ENCODE peak calls at places on chromosomes 13 and 19, in four cellular contexts. One of them, this sample, is unnamed.

GRCh38 chr19:1941146-1942077 is at the start of gene CSNK1G2:
- DNase-seq in bronchial epithelial cell: no peak
- DNase-seq in choroid plexus epithelial cell: no peak
- DNase-seq in fibroblast of lung: no peak
- DNase-seq in this sample: no peak

GRCh38 chr19:2032296-2032941 is 16.9 kb upstream of the BTBD2 start:
- DNase-seq in bronchial epithelial cell: peak; percentile 81
- DNase-seq in choroid plexus epithelial cell: peak; percentile 76
- DNase-seq in fibroblast of lung: peak; percentile 91
- DNase-seq in this sample: peak; percentile 90

GRCh38 chr19:40229484-40229883 is 3.0 kb upstream of the CCNP start:
- DNase-seq in bronchial epithelial cell: peak; percentile 54
- DNase-seq in choroid plexus epithelial cell: no peak
- DNase-seq in fibroblast of lung: no peak
- DNase-seq in this sample: no peak

GRCh38 chr13:102141625-102142472 is 260.0 kb downstream of the FGF14 start:
- DNase-seq in bronchial epithelial cell: peak; percentile 42
- DNase-seq in choroid plexus epithelial cell: peak; percentile 60
- DNase-seq in fibroblast of lung: peak; percentile 69
- DNase-seq in this sample: peak; percentile 33

GRCh38 chr13:40619479-40619814 is 47.0 kb downstream of the FOXO1 start:
- DNase-seq in bronchial epithelial cell: no peak
- DNase-seq in choroid plexus epithelial cell: peak; percentile 65
- DNase-seq in fibroblast of lung: peak; percentile 26
- DNase-seq in this sample: no peak

GRCh38 chr19:2974342-2974932 is 2.9 kb upstream of the TLE6 start:
- DNase-seq in bronchial epithelial cell: no peak
- DNase-seq in choroid plexus epithelial cell: peak; percentile 78
- DNase-seq in fibroblast of lung: no peak
- DNase-seq in this sample: peak; percentile 94

GRCh38 chr13:53873558-53873957 is 844.9 kb downstream of the OLFM4 start:
- DNase-seq in bronchial epithelial cell: no peak
- DNase-seq in choroid plexus epithelial cell: no peak
- DNase-seq in fibroblast of lung: no peak
- DNase-seq in this sample: no peak

GRCh38 chr19:12194827-12195500 is 32.1 kb downstream of the ZNF136 start:
- DNase-seq in bronchial epithelial cell: peak; percentile 72
- DNase-seq in choroid plexus epithelial cell: peak; percentile 79
- DNase-seq in fibroblast of lung: peak; percentile 75
- DNase-seq in this sample: peak; percentile 30

GRCh38 chr13:92821324-92821723 is 405.3 kb upstream of the GPC6 start:
- DNase-seq in bronchial epithelial cell: no peak
- DNase-seq in choroid plexus epithelial cell: no peak
- DNase-seq in fibroblast of lung: no peak
- DNase-seq in this sample: no peak

GRCh38 chr19:4329858-4330257 is 8.8 kb downstream of the STAP2 start:
- DNase-seq in bronchial epithelial cell: no peak
- DNase-seq in choroid plexus epithelial cell: no peak
- DNase-seq in fibroblast of lung: no peak
- DNase-seq in this sample: no peak

GRCh38 chr13:47087841-47088240 is 191.0 kb upstream of the HTR2A start:
- DNase-seq in bronchial epithelial cell: no peak
- DNase-seq in choroid plexus epithelial cell: peak; percentile 72
- DNase-seq in fibroblast of lung: peak; percentile 45
- DNase-seq in this sample: no peak

GRCh38 chr19:54390942-54391577 is 24.2 kb upstream of the TTYH1 start:
- DNase-seq in bronchial epithelial cell: peak; percentile 35
- DNase-seq in choroid plexus epithelial cell: peak; percentile 81
- DNase-seq in fibroblast of lung: peak; percentile 63
- DNase-seq in this sample: peak; percentile 60

GRCh38 chr13:111952814-111953213 is 114.1 kb upstream of the SOX1 start:
- DNase-seq in bronchial epithelial cell: no peak
- DNase-seq in choroid plexus epithelial cell: no peak
- DNase-seq in fibroblast of lung: no peak
- DNase-seq in this sample: no peak

GRCh38 chr13:109789262-109789661 is 2.9 kb upstream of the IRS2 start:
- DNase-seq in bronchial epithelial cell: no peak
- DNase-seq in choroid plexus epithelial cell: no peak
- DNase-seq in fibroblast of lung: no peak
- DNase-seq in this sample: no peak

GRCh38 chr13:108227651-108228272 is 9.6 kb downstream of the ABHD13 start:
- DNase-seq in bronchial epithelial cell: peak; percentile 44
- DNase-seq in choroid plexus epithelial cell: peak; percentile 69
- DNase-seq in fibroblast of lung: peak; percentile 57
- DNase-seq in this sample: peak; percentile 52

GRCh38 chr19:28350673-28351072 is 862.3 kb downstream of the UQCRFS1 start:
- DNase-seq in bronchial epithelial cell: no peak
- DNase-seq in choroid plexus epithelial cell: no peak
- DNase-seq in fibroblast of lung: no peak
- DNase-seq in this sample: no peak

GRCh38 chr19:14979498-14980255 is at the start of gene SLC1A6:
- DNase-seq in bronchial epithelial cell: no peak
- DNase-seq in choroid plexus epithelial cell: no peak
- DNase-seq in fibroblast of lung: no peak
- DNase-seq in this sample: no peak

GRCh38 chr13:62209539-62209938 is 793.9 kb upstream of the PCDH20 start:
- DNase-seq in bronchial epithelial cell: no peak
- DNase-seq in choroid plexus epithelial cell: no peak
- DNase-seq in fibroblast of lung: peak; percentile 0
- DNase-seq in this sample: no peak

GRCh38 chr19:29271341-29271740 is 58.4 kb upstream of the UQCRFS1 start:
- DNase-seq in bronchial epithelial cell: no peak
- DNase-seq in choroid plexus epithelial cell: no peak
- DNase-seq in fibroblast of lung: no peak
- DNase-seq in this sample: no peak

GRCh38 chr13:113978741-113979481 is 5.0 kb upstream of the C13orf46 start:
- DNase-seq in bronchial epithelial cell: no peak
- DNase-seq in choroid plexus epithelial cell: no peak
- DNase-seq in fibroblast of lung: no peak
- DNase-seq in this sample: no peak

GRCh38 chr13:27607125-27607524 is 13.2 kb downstream of the LNX2 start:
- DNase-seq in bronchial epithelial cell: peak; percentile 87
- DNase-seq in choroid plexus epithelial cell: peak; percentile 94
- DNase-seq in fibroblast of lung: peak; percentile 90
- DNase-seq in this sample: peak; percentile 93

GRCh38 chr19:36049080-36049698 is 4.9 kb downstream of the THAP8 start:
- DNase-seq in bronchial epithelial cell: peak; percentile 95
- DNase-seq in choroid plexus epithelial cell: no peak
- DNase-seq in fibroblast of lung: no peak
- DNase-seq in this sample: no peak

GRCh38 chr19:46426506-46427162 is 2.1 kb downstream of the PNMA8C start:
- DNase-seq in bronchial epithelial cell: peak; percentile 56
- DNase-seq in choroid plexus epithelial cell: peak; percentile 88
- DNase-seq in fibroblast of lung: peak; percentile 84
- DNase-seq in this sample: peak; percentile 80

GRCh38 chr19:14686411-14686810 is 3.4 kb upstream of the ZNF333 start:
- DNase-seq in bronchial epithelial cell: peak; percentile 35
- DNase-seq in choroid plexus epithelial cell: peak; percentile 53
- DNase-seq in fibroblast of lung: peak; percentile 38
- DNase-seq in this sample: peak; percentile 16

GRCh38 chr19:58561373-58562125 is 3.1 kb upstream of the UBE2M start:
- DNase-seq in bronchial epithelial cell: no peak
- DNase-seq in choroid plexus epithelial cell: no peak
- DNase-seq in fibroblast of lung: no peak
- DNase-seq in this sample: no peak
- H3K4me3 ChIP-seq in bronchial epithelial cell: peak overlapping the region; percentile 43
- H3K4me3 ChIP-seq in choroid plexus epithelial cell: no peak overlapping the region
- H3K4me3 ChIP-seq in fibroblast of lung: no peak overlapping the region
- H3K4me3 ChIP-seq in this sample: peak overlapping the region; percentile 50

GRCh38 chr19:18437481-18438330 is at the start of gene ISYNA1:
- DNase-seq in bronchial epithelial cell: no peak
- DNase-seq in choroid plexus epithelial cell: peak; percentile 77
- DNase-seq in fibroblast of lung: no peak
- DNase-seq in this sample: peak; percentile 52

GRCh38 chr19:18440421-18440877 is 2.5 kb upstream of the ISYNA1 start:
- DNase-seq in bronchial epithelial cell: peak; percentile 8
- DNase-seq in choroid plexus epithelial cell: no peak
- DNase-seq in fibroblast of lung: no peak
- DNase-seq in this sample: no peak

GRCh38 chr19:18439910-18440237 is 1.9 kb upstream of the ISYNA1 start:
- DNase-seq in bronchial epithelial cell: no peak
- DNase-seq in choroid plexus epithelial cell: no peak
- DNase-seq in fibroblast of lung: no peak
- DNase-seq in this sample: no peak

GRCh38 chr19:18438331-18439024 is 545 bp upstream of the ISYNA1 start:
- DNase-seq in bronchial epithelial cell: peak; percentile 49
- DNase-seq in choroid plexus epithelial cell: peak; percentile 82
- DNase-seq in fibroblast of lung: no peak
- DNase-seq in this sample: peak; percentile 94

GRCh38 chr19:18439025-18439909 is 1.3 kb upstream of the ISYNA1 start:
- DNase-seq in bronchial epithelial cell: peak; percentile 71
- DNase-seq in choroid plexus epithelial cell: peak; percentile 84
- DNase-seq in fibroblast of lung: no peak
- DNase-seq in this sample: peak; percentile 87
- H3K4me3 ChIP-seq in bronchial epithelial cell: no peak overlapping the region
- H3K4me3 ChIP-seq in choroid plexus epithelial cell: no peak overlapping the region
- H3K4me3 ChIP-seq in fibroblast of lung: no peak overlapping the region
- H3K4me3 ChIP-seq in this sample: no peak overlapping the region

GRCh38 chr19:8577247-8577646 is at the start of gene MYO1F:
- DNase-seq in bronchial epithelial cell: no peak
- DNase-seq in choroid plexus epithelial cell: no peak
- DNase-seq in fibroblast of lung: no peak
- DNase-seq in this sample: no peak
- H3K4me3 ChIP-seq in bronchial epithelial cell: no peak within 1 kb of the TSS
- H3K4me3 ChIP-seq in choroid plexus epithelial cell: no peak within 1 kb of the TSS
- H3K4me3 ChIP-seq in fibroblast of lung: no peak within 1 kb of the TSS
- H3K4me3 ChIP-seq in this sample: peak within 1 kb of the TSS; percentile 30

DNA sequence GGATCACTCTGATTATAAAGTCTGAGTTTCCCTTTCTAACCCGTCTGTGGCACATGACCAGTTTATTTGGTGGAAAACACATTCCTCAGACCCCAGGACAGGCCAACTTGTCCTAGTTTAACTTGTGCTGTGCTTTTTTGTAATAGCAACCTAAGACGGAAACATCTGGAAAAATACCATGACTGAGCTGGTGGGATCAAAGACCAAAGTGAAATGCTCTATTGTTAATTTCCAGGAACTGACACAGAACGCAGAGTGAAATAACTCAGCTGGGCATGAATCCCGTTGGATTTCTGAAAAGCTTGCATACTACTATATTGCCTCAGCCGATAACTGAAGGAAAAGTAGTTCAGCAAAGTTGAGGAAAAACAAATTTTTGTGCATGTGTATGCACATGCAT is 188.0 kb downstream of the LHFPL6 start:
- DNase-seq in bronchial epithelial cell: no peak
- DNase-seq in choroid plexus epithelial cell: peak; percentile 81
- DNase-seq in fibroblast of lung: peak; percentile 72
- DNase-seq in this sample: peak; percentile 28
- H3K4me3 ChIP-seq in bronchial epithelial cell: no peak overlapping the region
- H3K4me3 ChIP-seq in choroid plexus epithelial cell: no peak overlapping the region
- H3K4me3 ChIP-seq in fibroblast of lung: no peak overlapping the region
- H3K4me3 ChIP-seq in this sample: no peak overlapping the region

DNA sequence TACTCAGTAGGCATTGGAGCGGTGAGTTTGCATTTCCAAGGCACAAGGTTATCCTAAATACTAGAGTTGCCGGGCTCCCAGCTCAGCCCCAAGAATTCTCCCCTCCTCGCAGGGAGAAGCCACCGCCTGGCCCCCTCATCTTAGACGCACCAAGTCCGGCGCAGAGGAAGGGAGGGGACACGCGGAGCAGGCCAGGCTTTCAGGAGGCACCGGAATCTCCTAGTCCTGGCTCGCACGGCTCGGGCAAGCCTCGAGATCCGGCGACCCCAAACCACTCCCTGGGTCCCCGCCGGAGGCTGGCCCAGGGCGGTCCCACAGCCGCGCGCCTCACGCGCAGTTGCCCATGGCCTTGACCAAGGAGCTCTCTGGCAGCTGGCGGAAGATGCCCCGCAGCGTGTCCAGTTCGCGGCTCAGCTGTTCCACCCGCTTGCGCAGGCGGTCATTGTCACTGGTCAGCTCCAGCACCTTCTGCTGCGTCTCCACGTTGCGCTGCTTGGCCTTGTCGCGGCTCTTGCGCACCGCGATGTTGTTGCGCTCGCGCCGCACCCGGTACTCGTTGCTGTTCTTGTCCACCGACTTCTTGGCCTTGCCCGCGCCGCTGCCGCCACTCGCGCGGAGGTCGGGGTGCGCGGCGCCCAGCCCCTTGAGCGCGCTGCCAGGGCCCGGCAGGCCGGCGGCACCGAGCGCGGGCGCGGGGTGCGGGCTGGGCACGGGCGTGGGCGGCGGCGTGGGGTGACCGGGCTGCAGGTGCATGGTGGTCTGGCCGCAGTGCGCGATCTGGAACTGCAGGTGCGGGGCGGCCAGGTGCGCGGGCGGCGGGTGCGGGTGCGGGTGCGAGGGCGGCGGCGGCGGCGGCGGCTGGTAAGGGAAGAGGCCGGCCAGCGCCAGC is 1.1 kb downstream of the CEBPA start:
- DNase-seq in bronchial epithelial cell: no peak
- DNase-seq in choroid plexus epithelial cell: no peak
- DNase-seq in fibroblast of lung: no peak
- DNase-seq in this sample: no peak
- H3K4me3 ChIP-seq in bronchial epithelial cell: peak overlapping the region; percentile 61
- H3K4me3 ChIP-seq in choroid plexus epithelial cell: no peak overlapping the region
- H3K4me3 ChIP-seq in fibroblast of lung: no peak overlapping the region
- H3K4me3 ChIP-seq in this sample: no peak overlapping the region

DNA sequence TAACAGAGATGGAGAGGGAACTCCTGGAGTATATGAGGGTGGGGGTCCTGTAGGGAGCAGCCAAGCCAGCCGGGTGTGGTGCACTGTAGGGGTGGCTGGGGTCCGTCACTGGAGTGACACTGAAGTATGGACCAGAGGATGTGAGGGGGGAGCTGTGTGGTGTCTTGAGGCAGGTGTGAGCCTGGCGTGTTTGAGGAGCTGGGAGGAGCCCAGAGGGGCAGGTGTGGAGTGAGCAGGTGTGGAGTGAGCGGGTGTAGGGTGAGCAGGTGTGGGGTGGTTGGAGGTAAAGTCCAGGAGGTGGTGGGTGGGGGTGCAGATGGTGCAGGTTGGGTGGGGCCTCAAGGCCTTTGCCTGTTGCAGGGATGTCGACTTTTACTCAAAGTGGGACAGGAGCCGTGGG is 5.9 kb downstream of the B3GNT8 start:
- DNase-seq in bronchial epithelial cell: no peak
- DNase-seq in choroid plexus epithelial cell: no peak
- DNase-seq in fibroblast of lung: no peak
- DNase-seq in this sample: no peak
- H3K4me3 ChIP-seq in bronchial epithelial cell: no peak overlapping the region
- H3K4me3 ChIP-seq in choroid plexus epithelial cell: no peak overlapping the region
- H3K4me3 ChIP-seq in fibroblast of lung: no peak overlapping the region
- H3K4me3 ChIP-seq in this sample: no peak overlapping the region

GRCh38 chr19:17751103-17751911 is at the start of gene FCHO1:
- DNase-seq in bronchial epithelial cell: no peak
- DNase-seq in choroid plexus epithelial cell: no peak
- DNase-seq in fibroblast of lung: no peak
- DNase-seq in this sample: no peak
- H3K4me3 ChIP-seq in bronchial epithelial cell: no peak within 1 kb of the TSS
- H3K4me3 ChIP-seq in choroid plexus epithelial cell: no peak within 1 kb of the TSS
- H3K4me3 ChIP-seq in fibroblast of lung: no peak within 1 kb of the TSS
- H3K4me3 ChIP-seq in this sample: no peak within 1 kb of the TSS